ENCODE peak calls at places on chromosome 14, in six cellular contexts. M is testis, V is substantia nigra, B is foreskin fibroblast, E is fibroblast of villous mesenchyme, G is endothelial cell. Q is an unnamed sample.
A peak's percentile ranks its signal among the peaks of the same experiment; 100 is the strongest.

GRCh38 chr14:70011098-70011497 is 131.9 kb downstream of the SMOC1 start:
- DNase-seq in M (no peak), V (no peak), B (no peak), E (no peak), G (no peak), Q (no peak)

GRCh38 chr14:56555921-56556570 is 23.6 kb upstream of the TMEM260 start:
- DNase-seq in M (no peak), V (no peak), B (peak; percentile 59), E (peak; percentile 59), G (no peak), Q (peak; percentile 55)

GRCh38 chr14:99459491-99460100 is 21.1 kb downstream of the SETD3 start:
- DNase-seq in M (no peak), V (no peak), B (no peak), E (peak; percentile 51), G (no peak), Q (no peak)

GRCh38 chr14:24430143-24430681 is 458 bp downstream of the KHNYN start:
- DNase-seq in M (peak; percentile 87), V (peak; percentile 54), B (peak; percentile 95), E (peak; percentile 79), G (peak; percentile 64), Q (peak; percentile 68)

GRCh38 chr14:73014105-73014504 is 12.8 kb downstream of the ZFYVE1 start:
- DNase-seq in M (no peak), V (no peak), B (peak; percentile 32), E (peak; percentile 42), G (no peak), Q (no peak)

GRCh38 chr14:98711453-98711852 is 560.5 kb downstream of the BCL11B start:
- DNase-seq in M (no peak), V (no peak), B (no peak), E (no peak), G (no peak), Q (no peak)

GRCh38 chr14:65985976-65986375 is 500.2 kb upstream of the CCDC196 start:
- DNase-seq in M (no peak), V (no peak), B (no peak), E (no peak), G (no peak), Q (no peak)

GRCh38 chr14:60655898-60656754 is 6.8 kb upstream of the SIX1 start:
- DNase-seq in M (no peak), V (no peak), B (no peak), E (no peak), G (peak; percentile 18), Q (no peak)

GRCh38 chr14:64708148-64709004 is 4.2 kb downstream of the PLEKHG3 start:
- DNase-seq in M (no peak), V (no peak), B (no peak), E (no peak), G (no peak), Q (peak; percentile 79)

GRCh38 chr14:96249016-96249415 is 7.0 kb upstream of the BDKRB1 start:
- DNase-seq in M (no peak), V (no peak), B (peak; percentile 95), E (peak; percentile 99), G (no peak), Q (peak; percentile 3)

GRCh38 chr14:87149583-87150354 is 843.2 kb downstream of the GALC start:
- DNase-seq in M (no peak), V (no peak), B (peak; percentile 93), E (peak; percentile 81), G (no peak), Q (peak; percentile 3)

GRCh38 chr14:85601246-85601645 is 71.3 kb downstream of the FLRT2 start:
- DNase-seq in M (no peak), V (no peak), B (peak; percentile 53), E (no peak), G (no peak), Q (no peak)

GRCh38 chr14:63611078-63611477 is 30.6 kb downstream of the WDR89 start:
- DNase-seq in M (no peak), V (no peak), B (no peak), E (no peak), G (no peak), Q (no peak)

GRCh38 chr14:56185991-56186390 is 67.8 kb downstream of the PELI2 start:
- DNase-seq in M (no peak), V (no peak), B (no peak), E (no peak), G (no peak), Q (no peak)

GRCh38 chr14:82657186-82657675 is 1123.6 kb upstream of the SEL1L start:
- DNase-seq in M (no peak), V (no peak), B (no peak), E (no peak), G (no peak), Q (no peak)

GRCh38 chr14:104108570-104109060 is 23.1 kb downstream of the ASPG start:
- DNase-seq in M (no peak), V (no peak), B (no peak), E (no peak), G (no peak), Q (no peak)

GRCh38 chr14:92459479-92460421 is 53.8 kb upstream of the RIN3 start:
- DNase-seq in M (peak; percentile 9), V (no peak), B (no peak), E (no peak), G (peak; percentile 70), Q (no peak)

GRCh38 chr14:62886461-62886860 is 158.8 kb downstream of the KCNH5 start:
- DNase-seq in M (no peak), V (no peak), B (no peak), E (no peak), G (no peak), Q (no peak)

GRCh38 chr14:24441485-24441884 is 1.1 kb downstream of the SDR39U1 start:
- DNase-seq in M (no peak), V (no peak), B (no peak), E (no peak), G (no peak), Q (no peak)

GRCh38 chr14:100589071-100589759 is 2.0 kb upstream of the BEGAIN start:
- DNase-seq in M (no peak), V (no peak), B (no peak), E (no peak), G (no peak), Q (no peak)

GRCh38 chr14:104942586-104942985 is 17.9 kb downstream of the PLD4 start:
- DNase-seq in M (no peak), V (no peak), B (no peak), E (no peak), G (no peak), Q (no peak)

GRCh38 chr14:90518941-90519256 is 122.1 kb downstream of the CALM1 start:
- DNase-seq in M (peak; percentile 56), V (no peak), B (peak; percentile 16), E (peak; percentile 10), G (peak; percentile 58), Q (no peak)

GRCh38 chr14:55715889-55716288 is 135.9 kb downstream of the KTN1 start:
- DNase-seq in M (no peak), V (no peak), B (peak; percentile 93), E (peak; percentile 87), G (no peak), Q (peak; percentile 93)

GRCh38 chr14:68139466-68140110 is 320.0 kb downstream of the RAD51B start:
- DNase-seq in M (no peak), V (no peak), B (no peak), E (no peak), G (no peak), Q (no peak)

GRCh38 chr14:101179691-101180211 is 276.2 kb upstream of the RTL1 start:
- DNase-seq in M (no peak), V (no peak), B (no peak), E (no peak), G (no peak), Q (no peak)

GRCh38 chr14:93037354-93037753 is 78.4 kb downstream of the ITPK1 start:
- DNase-seq in M (no peak), V (no peak), B (no peak), E (no peak), G (no peak), Q (peak; percentile 33)

GRCh38 chr14:36069535-36069900 is 107.0 kb downstream of the PTCSC3 start:
- DNase-seq in M (peak; percentile 38), V (peak; percentile 3), B (peak; percentile 23), E (peak; percentile 17), G (peak; percentile 59), Q (peak; percentile 51)